ENCODE peak calls at places on chromosomes 1 and 21, in six cellular contexts. K, C, P, J, A and H are unnamed samples.

GRCh38 chr1:220803401-220804201 is 16.9 kb downstream of the MTARC1 start:
- DNase-seq in J (no peak), C (peak), A (no peak), K (no peak), P (no peak), H (no peak)

GRCh38 chr1:163071381-163072255 is 2.5 kb downstream of the RGS4 start:
- DNase-seq in A (peak), K (no peak), C (peak), P (peak), J (peak), H (no peak)

GRCh38 chr1:171180671-171181070 is 4.4 kb upstream of the FMO2 start:
- DNase-seq in C (no peak), P (no peak), A (no peak), K (no peak), J (no peak), H (no peak)

GRCh38 chr1:209633335-209633997 is 18.8 kb downstream of the LAMB3 start:
- DNase-seq in K (no peak), A (no peak), C (no peak), P (no peak), J (no peak), H (no peak)

GRCh38 chr1:100928128-100928527 is 32.2 kb downstream of the SLC30A7 start:
- DNase-seq in J (no peak), C (no peak), P (no peak), A (no peak), K (no peak), H (no peak)

GRCh38 chr1:237841485-237841884 is 49.2 kb downstream of the ZP4 start:
- DNase-seq in A (no peak), K (no peak), J (no peak), P (no peak), C (no peak), H (no peak)

GRCh38 chr1:202802998-202803932 is 5.0 kb downstream of the KDM5B start:
- DNase-seq in J (no peak), C (no peak), K (no peak), A (no peak), P (no peak), H (no peak)

GRCh38 chr1:6628971-6629479 is 4.4 kb downstream of the THAP3 start:
- DNase-seq in K (no peak), J (no peak), C (no peak), P (no peak), A (no peak), H (no peak)

GRCh38 chr1:154557939-154558609 is 388 bp downstream of the UBE2Q1 start:
- DNase-seq in C (no peak), P (peak), K (no peak), A (peak), J (no peak), H (peak)

GRCh38 chr1:201685485-201685884 is 143.5 kb upstream of the IPO9 start:
- DNase-seq in K (no peak), P (no peak), A (no peak), J (no peak), C (no peak), H (no peak)

GRCh38 chr1:43936470-43937151 is 3.0 kb downstream of the ARTN start:
- DNase-seq in A (peak), K (no peak), C (peak), J (no peak), P (peak), H (no peak)

GRCh38 chr1:188164459-188164858 is 1335.7 kb downstream of the PLA2G4A start:
- DNase-seq in C (no peak), P (no peak), K (no peak), J (no peak), A (no peak), H (no peak)

GRCh38 chr1:235882816-235883215 is 16.1 kb upstream of the LYST start:
- DNase-seq in J (no peak), A (no peak), K (no peak), P (no peak), C (no peak), H (no peak)

GRCh38 chr21:21436012-21436545 is 437.9 kb downstream of the NCAM2 start:
- DNase-seq in A (no peak), J (no peak), C (no peak), K (no peak), P (no peak), H (no peak)

GRCh38 chr1:93701619-93702018 is 20.0 kb upstream of the BCAR3 start:
- DNase-seq in A (peak), J (no peak), P (no peak), K (no peak), C (no peak), H (no peak)

GRCh38 chr1:230422221-230422981 is 3.7 kb downstream of the PGBD5 start:
- DNase-seq in C (no peak), P (no peak), K (no peak), J (no peak), A (no peak), H (no peak)

GRCh38 chr1:8742022-8742924 is 75.2 kb downstream of the RERE start:
- DNase-seq in K (no peak), C (no peak), J (no peak), A (no peak), P (no peak), H (no peak)

GRCh38 chr1:241950390-241950789 is 7.2 kb upstream of the BECN2 start:
- DNase-seq in P (no peak), A (no peak), J (no peak), C (no peak), K (no peak), H (no peak)

GRCh38 chr1:81702903-81703302 is 97.8 kb upstream of the ADGRL2 start:
- DNase-seq in J (no peak), P (no peak), C (no peak), K (no peak), A (no peak), H (no peak)

GRCh38 chr1:232937741-232938375 is 12.6 kb upstream of the NTPCR start:
- DNase-seq in P (no peak), C (no peak), J (no peak), K (no peak), A (no peak), H (no peak)

GRCh38 chr21:36415375-36415774 is 30.2 kb downstream of the CHAF1B start:
- DNase-seq in P (no peak), J (no peak), C (no peak), K (no peak), A (no peak), H (no peak)

GRCh38 chr21:30577766-30578165 is 12.4 kb downstream of the KRTAP22-2 start:
- DNase-seq in P (no peak), C (no peak), A (no peak), K (no peak), J (no peak), H (no peak)

GRCh38 chr1:32953495-32953894 is 11.1 kb downstream of the RNF19B start:
- DNase-seq in K (no peak), P (no peak), C (no peak), A (no peak), J (no peak), H (no peak)

GRCh38 chr1:182806015-182806678 is 16.6 kb downstream of the NPL start:
- DNase-seq in C (no peak), J (no peak), P (no peak), K (no peak), A (no peak), H (no peak)

GRCh38 chr1:188140958-188141357 is 1312.2 kb downstream of the PLA2G4A start:
- DNase-seq in P (no peak), A (no peak), K (no peak), C (no peak), J (no peak), H (no peak)

GRCh38 chr1:25428475-25429166 is 2.1 kb upstream of the MACO1 start:
- DNase-seq in J (no peak), C (no peak), A (no peak), K (no peak), P (no peak), H (no peak)

GRCh38 chr1:43442756-43443155 is 11.0 kb downstream of the HYI start:
- DNase-seq in A (no peak), P (no peak), J (no peak), K (no peak), C (no peak), H (no peak)

GRCh38 chr1:115654663-115655306 is 13.0 kb downstream of the VANGL1 start:
- DNase-seq in J (no peak), A (no peak), P (peak), K (no peak), C (no peak), H (no peak)

GRCh38 chr1:38923607-38924006 is 18.0 kb downstream of the RHBDL2 start:
- DNase-seq in C (no peak), J (no peak), K (no peak), A (no peak), P (no peak), H (no peak)

GRCh38 chr1:41416081-41416480 is 54.8 kb downstream of the FOXO6 start:
- DNase-seq in P (peak), J (no peak), C (no peak), A (no peak), K (no peak), H (no peak)

GRCh38 chr1:157105988-157106812 is 6.6 kb upstream of the ETV3L start:
- DNase-seq in A (peak), P (no peak), K (no peak), J (no peak), C (no peak), H (no peak)

GRCh38 chr1:66383168-66383567 is 150.8 kb upstream of the SGIP1 start:
- DNase-seq in J (no peak), P (no peak), K (no peak), A (no peak), C (no peak), H (no peak)